ENCODE peak calls at places on chromosomes 4 and X, in seven cellular contexts. D is fibroblast of lung, U is lower leg skin, W is tibial artery, K is kidney epithelial cell, E is transverse colon, L is A549. H is an unnamed sample.

GRCh38 chrX:71525316-71525715 is 7.6 kb upstream of the OGT start:
- DNase-seq in E (no peak), L (no peak), K (no peak), W (no peak), D (no peak), U (no peak), H (no peak)

GRCh38 chrX:13752141-13752540 is 17.6 kb downstream of the OFD1 start:
- DNase-seq in L (no peak), U (no peak), K (no peak), W (no peak), D (no peak), E (no peak), H (no peak)

GRCh38 chrX:36266155-36266554 is 346.6 kb downstream of the CFAP47 start:
- DNase-seq in W (no peak), L (no peak), U (no peak), D (no peak), E (no peak), K (no peak), H (no peak)

GRCh38 chr4:15702941-15703403 is at the start of gene BST1:
- DNase-seq in L (peak), U (peak), W (peak), D (peak), E (peak), K (no peak), H (no peak)

GRCh38 chr4:86221076-86221475 is 138.8 kb downstream of the MAPK10 start:
- DNase-seq in D (peak), W (no peak), U (no peak), L (no peak), K (no peak), E (no peak), H (no peak)

GRCh38 chrX:9539611-9540387 is 74.9 kb downstream of the TBL1X start:
- DNase-seq in E (no peak), W (no peak), D (no peak), U (peak), L (no peak), K (no peak), H (no peak)

GRCh38 chr4:1155314-1155713 is 17.1 kb downstream of the SPON2 start:
- DNase-seq in W (no peak), L (no peak), U (peak), E (no peak), D (no peak), K (no peak), H (no peak)

GRCh38 chr4:13918110-13918509 is 290.6 kb upstream of the BOD1L1 start:
- DNase-seq in E (peak), U (no peak), D (peak), K (peak), L (peak), W (peak), H (no peak)

GRCh38 chr4:71570492-71570891 is 213.4 kb downstream of the GC start:
- DNase-seq in D (peak), E (no peak), W (no peak), K (no peak), U (no peak), L (no peak), H (no peak)

GRCh38 chr4:162131256-162131655 is 32.5 kb downstream of the FSTL5 start:
- DNase-seq in W (no peak), K (no peak), U (no peak), L (peak), D (no peak), E (no peak), H (no peak)
- TF ChIP-seq CTCF in W (no peak), K (peak), U (no peak), L (peak), D (no peak), E (no peak), H (peak)

DNA sequence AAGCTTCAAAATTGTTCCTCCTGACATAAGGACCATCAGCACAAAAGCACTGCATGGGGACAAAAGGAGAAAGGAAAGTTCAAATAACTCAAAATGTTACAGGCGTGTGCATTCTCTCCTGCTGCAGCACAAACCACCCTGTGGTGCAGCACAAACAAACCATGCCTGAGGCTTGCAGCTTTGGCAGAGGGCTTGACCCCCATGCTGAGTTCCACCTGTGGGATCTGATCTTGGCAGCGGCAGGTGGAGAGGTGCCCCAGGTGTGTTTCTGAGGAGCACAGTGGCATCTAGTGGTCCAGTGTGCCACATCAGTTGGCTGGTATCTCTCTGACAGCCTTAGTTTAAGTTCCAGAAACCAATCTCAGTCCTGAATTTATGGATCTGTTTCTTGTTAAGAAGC is 164.6 kb downstream of the SOWAHB start:
- DNase-seq in W (no peak), L (peak), D (no peak), K (no peak), U (no peak), E (peak), H (no peak)
- TF ChIP-seq CTCF in W (no peak), L (peak), D (peak), K (peak), U (no peak), E (no peak), H (no peak)

GRCh38 chr4:121057466-121057911 is 14.8 kb downstream of the NDNF start:
- DNase-seq in K (no peak), U (no peak), W (no peak), L (no peak), E (no peak), D (no peak), H (no peak)
- TF ChIP-seq CTCF in K (no peak), U (no peak), W (no peak), L (no peak), E (no peak), D (no peak), H (no peak)

DNA sequence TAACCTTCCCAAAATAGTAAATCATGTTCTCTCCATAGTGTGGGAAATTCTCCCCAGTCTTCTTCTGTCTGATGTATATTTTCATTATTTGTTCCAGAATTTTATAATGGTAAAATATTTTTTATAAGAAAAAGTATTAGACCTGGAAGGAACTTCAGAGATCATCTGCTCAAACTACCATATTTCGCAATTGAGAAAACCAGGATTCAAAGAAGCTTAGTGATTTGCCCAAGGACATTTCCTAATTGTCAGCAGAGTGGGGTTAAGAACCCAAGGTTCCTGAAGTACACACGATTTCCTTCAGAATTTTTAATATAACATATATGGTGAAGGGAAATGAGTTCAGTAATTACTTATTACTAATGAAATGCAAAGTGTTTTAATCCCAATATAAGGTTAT is 24.1 kb downstream of the OCIAD1 start:
- DNase-seq in U (no peak), K (no peak), D (no peak), L (no peak), W (no peak), E (no peak), H (no peak)
- TF ChIP-seq CTCF in U (no peak), K (no peak), D (no peak), L (no peak), W (no peak), E (no peak), H (no peak)

GRCh38 chr4:108172231-108172779 is 3.6 kb upstream of the LEF1 start:
- DNase-seq in W (no peak), L (no peak), U (no peak), D (peak), K (no peak), E (peak), H (peak)
- TF ChIP-seq CTCF in W (no peak), L (no peak), U (no peak), D (no peak), K (no peak), E (no peak), H (peak)

DNA sequence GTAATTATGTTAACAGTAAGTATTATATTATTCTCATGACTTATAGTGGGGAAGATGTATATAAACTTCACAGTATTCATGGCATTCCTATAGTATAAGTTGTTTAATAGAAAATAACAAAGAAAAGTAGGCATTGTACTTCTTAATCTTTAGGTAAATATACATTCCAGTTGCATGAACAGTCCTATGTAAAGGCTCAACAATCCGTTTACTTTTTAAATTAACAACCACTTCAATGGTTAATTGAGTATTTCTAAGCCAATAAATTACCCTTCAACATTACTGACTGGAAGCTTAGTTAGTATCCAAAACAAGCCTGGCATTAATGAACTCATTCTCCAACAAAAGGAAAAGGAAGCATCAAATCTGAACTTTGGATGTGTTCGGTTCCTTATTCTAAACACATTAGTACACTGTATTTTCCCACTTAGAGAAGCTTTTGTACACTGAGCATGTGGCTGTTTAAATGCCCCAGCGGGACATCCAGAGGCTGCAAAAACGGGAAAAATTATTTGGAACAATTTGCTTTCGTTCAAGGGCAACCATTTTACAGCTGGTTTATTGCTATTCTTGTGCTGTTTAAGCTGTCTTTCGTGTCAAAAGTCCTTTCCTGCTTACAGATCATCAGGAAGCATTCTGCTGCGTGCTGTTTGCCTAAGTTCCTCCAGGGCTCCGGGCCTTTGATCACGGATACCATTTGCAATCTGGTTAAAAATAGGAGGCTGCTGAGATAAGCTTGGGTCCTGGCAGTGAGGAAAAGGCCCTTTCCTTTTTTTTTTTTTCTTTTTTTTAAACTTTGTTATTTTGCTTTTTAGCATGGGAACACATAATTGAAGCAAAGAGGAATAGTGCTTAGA is 460.3 kb downstream of the SPRY1 start:
- DNase-seq in D (peak), E (peak), W (peak), L (peak), K (no peak), U (no peak), H (no peak)
- TF ChIP-seq CTCF in D (peak), E (peak), W (peak), L (no peak), K (no peak), U (no peak), H (peak)